ENCODE peak calls at places on chromosomes 7 and 10, in six cellular contexts. One of them, this sample, is unnamed.

GRCh38 chr10:49119746-49120145 is 4.4 kb upstream of the VSTM4 start:
- DNase-seq in dermis blood vessel endothelial cell: peak; percentile 8
- DNase-seq in uterus: no peak
- DNase-seq in Right ventricle myocardium superior: no peak
- DNase-seq in CD4-positive, CD25-positive, alpha-beta regulatory T cell: no peak
- DNase-seq in effector CD4-positive, alpha-beta T cell: no peak
- DNase-seq in this sample: no peak

GRCh38 chr7:132655071-132655761 is 78.9 kb upstream of the PLXNA4 start:
- DNase-seq in effector CD4-positive, alpha-beta T cell: no peak
- DNase-seq in Right ventricle myocardium superior: peak; percentile 62
- DNase-seq in uterus: peak; percentile 21
- DNase-seq in dermis blood vessel endothelial cell: peak; percentile 26
- DNase-seq in CD4-positive, CD25-positive, alpha-beta regulatory T cell: no peak
- DNase-seq in this sample: peak; percentile 16

GRCh38 chr7:20249924-20250323 is 32.7 kb upstream of the MACC1 start:
- DNase-seq in Right ventricle myocardium superior: no peak
- DNase-seq in uterus: no peak
- DNase-seq in CD4-positive, CD25-positive, alpha-beta regulatory T cell: no peak
- DNase-seq in dermis blood vessel endothelial cell: no peak
- DNase-seq in effector CD4-positive, alpha-beta T cell: no peak
- DNase-seq in this sample: no peak

GRCh38 chr10:100027416-100027815 is 17.7 kb upstream of the DNMBP start:
- DNase-seq in uterus: no peak
- DNase-seq in dermis blood vessel endothelial cell: no peak
- DNase-seq in Right ventricle myocardium superior: no peak
- DNase-seq in effector CD4-positive, alpha-beta T cell: no peak
- DNase-seq in CD4-positive, CD25-positive, alpha-beta regulatory T cell: no peak
- DNase-seq in this sample: no peak

GRCh38 chr10:30114871-30115270 is 55.5 kb upstream of the JCAD start:
- DNase-seq in CD4-positive, CD25-positive, alpha-beta regulatory T cell: no peak
- DNase-seq in dermis blood vessel endothelial cell: peak; percentile 60
- DNase-seq in effector CD4-positive, alpha-beta T cell: no peak
- DNase-seq in Right ventricle myocardium superior: no peak
- DNase-seq in uterus: peak; percentile 41
- DNase-seq in this sample: no peak

GRCh38 chr7:43700059-43700501 is 29.2 kb downstream of the COA1 start:
- DNase-seq in Right ventricle myocardium superior: no peak
- DNase-seq in effector CD4-positive, alpha-beta T cell: no peak
- DNase-seq in dermis blood vessel endothelial cell: peak; percentile 79
- DNase-seq in CD4-positive, CD25-positive, alpha-beta regulatory T cell: no peak
- DNase-seq in uterus: no peak
- DNase-seq in this sample: no peak

GRCh38 chr7:87895363-87895762 is 19.1 kb downstream of the DBF4 start:
- DNase-seq in uterus: no peak
- DNase-seq in dermis blood vessel endothelial cell: no peak
- DNase-seq in CD4-positive, CD25-positive, alpha-beta regulatory T cell: no peak
- DNase-seq in effector CD4-positive, alpha-beta T cell: no peak
- DNase-seq in Right ventricle myocardium superior: no peak
- DNase-seq in this sample: no peak

GRCh38 chr10:35092851-35093250 is 2.7 kb upstream of the CUL2 start:
- DNase-seq in uterus: no peak
- DNase-seq in effector CD4-positive, alpha-beta T cell: no peak
- DNase-seq in CD4-positive, CD25-positive, alpha-beta regulatory T cell: no peak
- DNase-seq in Right ventricle myocardium superior: no peak
- DNase-seq in dermis blood vessel endothelial cell: no peak
- DNase-seq in this sample: no peak

GRCh38 chr10:34816067-34817002 is 1.2 kb upstream of the PARD3 start:
- DNase-seq in effector CD4-positive, alpha-beta T cell: no peak
- DNase-seq in CD4-positive, CD25-positive, alpha-beta regulatory T cell: no peak
- DNase-seq in uterus: peak; percentile 30
- DNase-seq in Right ventricle myocardium superior: no peak
- DNase-seq in dermis blood vessel endothelial cell: peak; percentile 34
- DNase-seq in this sample: peak; percentile 30

GRCh38 chr10:11181996-11182395 is 164.3 kb downstream of the CELF2 start:
- DNase-seq in dermis blood vessel endothelial cell: no peak
- DNase-seq in effector CD4-positive, alpha-beta T cell: no peak
- DNase-seq in Right ventricle myocardium superior: peak; percentile 74
- DNase-seq in uterus: no peak
- DNase-seq in CD4-positive, CD25-positive, alpha-beta regulatory T cell: no peak
- DNase-seq in this sample: no peak

GRCh38 chr10:30155401-30155800 is 96.0 kb upstream of the JCAD start:
- DNase-seq in CD4-positive, CD25-positive, alpha-beta regulatory T cell: no peak
- DNase-seq in uterus: peak; percentile 36
- DNase-seq in effector CD4-positive, alpha-beta T cell: no peak
- DNase-seq in Right ventricle myocardium superior: no peak
- DNase-seq in dermis blood vessel endothelial cell: peak; percentile 85
- DNase-seq in this sample: no peak

GRCh38 chr10:101397140-101397539 is 43.2 kb downstream of the BTRC start:
- DNase-seq in dermis blood vessel endothelial cell: peak; percentile 82
- DNase-seq in uterus: peak; percentile 17
- DNase-seq in CD4-positive, CD25-positive, alpha-beta regulatory T cell: peak; percentile 11
- DNase-seq in effector CD4-positive, alpha-beta T cell: peak; percentile 32
- DNase-seq in Right ventricle myocardium superior: no peak
- DNase-seq in this sample: no peak

GRCh38 chr10:103186128-103186527 is 6.9 kb downstream of the NT5C2 start:
- DNase-seq in dermis blood vessel endothelial cell: no peak
- DNase-seq in CD4-positive, CD25-positive, alpha-beta regulatory T cell: no peak
- DNase-seq in Right ventricle myocardium superior: no peak
- DNase-seq in effector CD4-positive, alpha-beta T cell: no peak
- DNase-seq in uterus: no peak
- DNase-seq in this sample: no peak

GRCh38 chr10:121535381-121535780 is 62.9 kb downstream of the FGFR2 start:
- DNase-seq in dermis blood vessel endothelial cell: no peak
- DNase-seq in effector CD4-positive, alpha-beta T cell: no peak
- DNase-seq in CD4-positive, CD25-positive, alpha-beta regulatory T cell: no peak
- DNase-seq in uterus: no peak
- DNase-seq in Right ventricle myocardium superior: no peak
- DNase-seq in this sample: no peak